ENCODE peak calls at places on chromosomes 12 and 14, in seven cellular contexts. One of them, this sample, is unnamed.

GRCh38 chr12:40697566-40698257 is 5.5 kb downstream of the CNTN1 start:
- DNase-seq in dermis microvascular lymphatic vessel endothelial cell: no peak
- DNase-seq in cortex of kidney: no peak
- DNase-seq in astrocyte of the spinal cord: no peak
- DNase-seq in CD4-positive, CD25-positive, alpha-beta regulatory T cell: no peak
- DNase-seq in left colon: no peak
- DNase-seq in activated CD4-positive, alpha-beta T cell treated with anti-CD3 and anti-CD28 coated beads for 24 hours: no peak
- DNase-seq in this sample: no peak

GRCh38 chr14:79254069-79254775 is 957.1 kb downstream of the DIO2 start:
- DNase-seq in dermis microvascular lymphatic vessel endothelial cell: no peak
- DNase-seq in cortex of kidney: no peak
- DNase-seq in astrocyte of the spinal cord: peak; percentile 66
- DNase-seq in CD4-positive, CD25-positive, alpha-beta regulatory T cell: no peak
- DNase-seq in left colon: no peak
- DNase-seq in activated CD4-positive, alpha-beta T cell treated with anti-CD3 and anti-CD28 coated beads for 24 hours: no peak
- DNase-seq in this sample: no peak

GRCh38 chr14:102050026-102050405 is 36.8 kb downstream of the HSP90AA1 start:
- DNase-seq in dermis microvascular lymphatic vessel endothelial cell: no peak
- DNase-seq in cortex of kidney: no peak
- DNase-seq in astrocyte of the spinal cord: no peak
- DNase-seq in CD4-positive, CD25-positive, alpha-beta regulatory T cell: no peak
- DNase-seq in left colon: no peak
- DNase-seq in activated CD4-positive, alpha-beta T cell treated with anti-CD3 and anti-CD28 coated beads for 24 hours: no peak
- DNase-seq in this sample: no peak

GRCh38 chr14:93269341-93270068 is 62.4 kb downstream of the UBR7 start:
- DNase-seq in dermis microvascular lymphatic vessel endothelial cell: no peak
- DNase-seq in cortex of kidney: no peak
- DNase-seq in astrocyte of the spinal cord: peak; percentile 59
- DNase-seq in CD4-positive, CD25-positive, alpha-beta regulatory T cell: no peak
- DNase-seq in left colon: no peak
- DNase-seq in activated CD4-positive, alpha-beta T cell treated with anti-CD3 and anti-CD28 coated beads for 24 hours: no peak
- DNase-seq in this sample: no peak

GRCh38 chr14:100830681-100831080 is 4.8 kb downstream of the MEG3 start:
- DNase-seq in dermis microvascular lymphatic vessel endothelial cell: no peak
- DNase-seq in cortex of kidney: no peak
- DNase-seq in astrocyte of the spinal cord: no peak
- DNase-seq in CD4-positive, CD25-positive, alpha-beta regulatory T cell: no peak
- DNase-seq in left colon: no peak
- DNase-seq in activated CD4-positive, alpha-beta T cell treated with anti-CD3 and anti-CD28 coated beads for 24 hours: no peak
- DNase-seq in this sample: no peak

GRCh38 chr12:84889818-84890217 is 22.8 kb downstream of the SLC6A15 start:
- DNase-seq in dermis microvascular lymphatic vessel endothelial cell: no peak
- DNase-seq in cortex of kidney: no peak
- DNase-seq in astrocyte of the spinal cord: no peak
- DNase-seq in CD4-positive, CD25-positive, alpha-beta regulatory T cell: no peak
- DNase-seq in left colon: no peak
- DNase-seq in activated CD4-positive, alpha-beta T cell treated with anti-CD3 and anti-CD28 coated beads for 24 hours: no peak
- DNase-seq in this sample: no peak

GRCh38 chr12:113766133-113766879 is 199.8 kb downstream of the RBM19 start:
- DNase-seq in dermis microvascular lymphatic vessel endothelial cell: no peak
- DNase-seq in cortex of kidney: no peak
- DNase-seq in astrocyte of the spinal cord: no peak
- DNase-seq in CD4-positive, CD25-positive, alpha-beta regulatory T cell: no peak
- DNase-seq in left colon: no peak
- DNase-seq in activated CD4-positive, alpha-beta T cell treated with anti-CD3 and anti-CD28 coated beads for 24 hours: no peak
- DNase-seq in this sample: no peak

GRCh38 chr12:6336859-6337744 is 4.8 kb downstream of the TNFRSF1A start:
- DNase-seq in dermis microvascular lymphatic vessel endothelial cell: peak; percentile 25
- DNase-seq in cortex of kidney: no peak
- DNase-seq in astrocyte of the spinal cord: no peak
- DNase-seq in CD4-positive, CD25-positive, alpha-beta regulatory T cell: peak; percentile 52
- DNase-seq in left colon: no peak
- DNase-seq in activated CD4-positive, alpha-beta T cell treated with anti-CD3 and anti-CD28 coated beads for 24 hours: no peak
- DNase-seq in this sample: no peak

GRCh38 chr14:47590763-47591162 is 84.6 kb downstream of the MDGA2 start:
- DNase-seq in dermis microvascular lymphatic vessel endothelial cell: no peak
- DNase-seq in cortex of kidney: no peak
- DNase-seq in astrocyte of the spinal cord: no peak
- DNase-seq in CD4-positive, CD25-positive, alpha-beta regulatory T cell: no peak
- DNase-seq in left colon: no peak
- DNase-seq in activated CD4-positive, alpha-beta T cell treated with anti-CD3 and anti-CD28 coated beads for 24 hours: no peak
- DNase-seq in this sample: no peak

GRCh38 chr12:75632452-75632851 is 121.0 kb upstream of the KRR1 start:
- DNase-seq in dermis microvascular lymphatic vessel endothelial cell: peak; percentile 58
- DNase-seq in cortex of kidney: no peak
- DNase-seq in astrocyte of the spinal cord: peak; percentile 60
- DNase-seq in CD4-positive, CD25-positive, alpha-beta regulatory T cell: no peak
- DNase-seq in left colon: no peak
- DNase-seq in activated CD4-positive, alpha-beta T cell treated with anti-CD3 and anti-CD28 coated beads for 24 hours: no peak
- DNase-seq in this sample: no peak

GRCh38 chr12:6082613-6083012 is 41.9 kb downstream of the VWF start:
- DNase-seq in dermis microvascular lymphatic vessel endothelial cell: no peak
- DNase-seq in cortex of kidney: no peak
- DNase-seq in astrocyte of the spinal cord: no peak
- DNase-seq in CD4-positive, CD25-positive, alpha-beta regulatory T cell: no peak
- DNase-seq in left colon: no peak
- DNase-seq in activated CD4-positive, alpha-beta T cell treated with anti-CD3 and anti-CD28 coated beads for 24 hours: no peak
- DNase-seq in this sample: no peak

GRCh38 chr14:30445394-30445793 is 113.6 kb upstream of the G2E3 start:
- DNase-seq in dermis microvascular lymphatic vessel endothelial cell: no peak
- DNase-seq in cortex of kidney: no peak
- DNase-seq in astrocyte of the spinal cord: no peak
- DNase-seq in CD4-positive, CD25-positive, alpha-beta regulatory T cell: no peak
- DNase-seq in left colon: no peak
- DNase-seq in activated CD4-positive, alpha-beta T cell treated with anti-CD3 and anti-CD28 coated beads for 24 hours: no peak
- DNase-seq in this sample: no peak

GRCh38 chr12:50626026-50626425 is 121.2 kb downstream of the DIP2B start:
- DNase-seq in dermis microvascular lymphatic vessel endothelial cell: no peak
- DNase-seq in cortex of kidney: no peak
- DNase-seq in astrocyte of the spinal cord: no peak
- DNase-seq in CD4-positive, CD25-positive, alpha-beta regulatory T cell: no peak
- DNase-seq in left colon: no peak
- DNase-seq in activated CD4-positive, alpha-beta T cell treated with anti-CD3 and anti-CD28 coated beads for 24 hours: no peak
- DNase-seq in this sample: no peak

GRCh38 chr12:109192358-109192757 is 76.0 kb downstream of the ACACB start:
- DNase-seq in dermis microvascular lymphatic vessel endothelial cell: no peak
- DNase-seq in cortex of kidney: no peak
- DNase-seq in astrocyte of the spinal cord: peak; percentile 18
- DNase-seq in CD4-positive, CD25-positive, alpha-beta regulatory T cell: no peak
- DNase-seq in left colon: no peak
- DNase-seq in activated CD4-positive, alpha-beta T cell treated with anti-CD3 and anti-CD28 coated beads for 24 hours: no peak
- DNase-seq in this sample: no peak

GRCh38 chr14:31278883-31279282 is 71.3 kb upstream of the HECTD1 start:
- DNase-seq in dermis microvascular lymphatic vessel endothelial cell: no peak
- DNase-seq in cortex of kidney: no peak
- DNase-seq in astrocyte of the spinal cord: no peak
- DNase-seq in CD4-positive, CD25-positive, alpha-beta regulatory T cell: no peak
- DNase-seq in left colon: no peak
- DNase-seq in activated CD4-positive, alpha-beta T cell treated with anti-CD3 and anti-CD28 coated beads for 24 hours: no peak
- DNase-seq in this sample: no peak

GRCh38 chr12:88691811-88692210 is 111.5 kb upstream of the KITLG start:
- DNase-seq in dermis microvascular lymphatic vessel endothelial cell: peak; percentile 6
- DNase-seq in cortex of kidney: no peak
- DNase-seq in astrocyte of the spinal cord: no peak
- DNase-seq in CD4-positive, CD25-positive, alpha-beta regulatory T cell: no peak
- DNase-seq in left colon: no peak
- DNase-seq in activated CD4-positive, alpha-beta T cell treated with anti-CD3 and anti-CD28 coated beads for 24 hours: no peak
- DNase-seq in this sample: no peak